ENCODE peak calls at places on chromosome 2, in eight cellular contexts. K is cardiac fibroblast; U is frontal cortex; S is HTR-8/SVneo; C is gastrocnemius medialis; P is H54; J is NCI-H460; B is stimulated activated CD8-positive, alpha-beta memory T cell treated with anti-CD3 and anti-CD28 coated beads, Interleukin-7, amount 100 ng/mL, for 4 hours. I is an unnamed sample.

GRCh38 chr2:48779019-48779418 is 23.5 kb upstream of the LHCGR start:
- DNase-seq in K (no peak), U (no peak), S (no peak), C (no peak), P (no peak), J (no peak), B (no peak), I (no peak)

GRCh38 chr2:240983361-240983995 is 14.9 kb upstream of the SNED1 start:
- DNase-seq in K (peak), U (no peak), S (no peak), C (peak), P (no peak), J (peak), B (no peak), I (peak)

GRCh38 chr2:238865015-238865719 is 17.3 kb downstream of the TWIST2 start:
- DNase-seq in K (no peak), U (no peak), S (no peak), C (no peak), P (no peak), J (no peak), B (no peak), I (no peak)

GRCh38 chr2:58448065-58448507 is 207.0 kb upstream of the FANCL start:
- DNase-seq in K (peak), U (peak), S (peak), C (no peak), P (no peak), J (peak), B (no peak), I (peak)

GRCh38 chr2:117835990-117836760 is 21.7 kb downstream of the DDX18 start:
- DNase-seq in K (peak), U (peak), S (peak), C (peak), P (peak), J (peak), B (no peak), I (no peak)

GRCh38 chr2:8435608-8436007 is 246.2 kb upstream of the ID2 start:
- DNase-seq in K (no peak), U (no peak), S (no peak), C (no peak), P (no peak), J (no peak), B (no peak), I (no peak)

GRCh38 chr2:65604246-65604645 is 171.8 kb upstream of the SPRED2 start:
- DNase-seq in K (peak), U (no peak), S (no peak), C (no peak), P (peak), J (no peak), B (no peak), I (no peak)

GRCh38 chr2:233084488-233084887 is 24.3 kb downstream of the INPP5D start:
- DNase-seq in K (peak), U (no peak), S (no peak), C (peak), P (no peak), J (no peak), B (no peak), I (no peak)

GRCh38 chr2:189285962-189286648 is 106.5 kb upstream of the COL5A2 start:
- DNase-seq in K (peak), U (no peak), S (peak), C (no peak), P (no peak), J (peak), B (no peak), I (no peak)

GRCh38 chr2:58155160-58155778 is 85.9 kb downstream of the FANCL start:
- DNase-seq in K (no peak), U (no peak), S (no peak), C (no peak), P (no peak), J (no peak), B (no peak), I (no peak)

GRCh38 chr2:151189125-151189524 is 72.5 kb downstream of the RBM43 start:
- DNase-seq in K (no peak), U (no peak), S (no peak), C (no peak), P (no peak), J (no peak), B (no peak), I (no peak)

GRCh38 chr2:128309341-128310093 is 9.2 kb downstream of the HS6ST1 start:
- DNase-seq in K (no peak), U (no peak), S (no peak), C (peak), P (no peak), J (no peak), B (no peak), I (no peak)

GRCh38 chr2:110716959-110717645 is 15.3 kb upstream of the ACOXL start:
- DNase-seq in K (peak), U (no peak), S (no peak), C (no peak), P (no peak), J (no peak), B (no peak), I (no peak)

I was measured in LoVo.